ENCODE peak calls at places on chromosomes 5 and 9, in four cellular contexts. One of them, this sample, is unnamed. For H3K4me1 and H3K9me2, the result is how much of the 10 kb centered on the place peaks cover.

GRCh38 chr9:2132484-2133082 is 117.4 kb downstream of the SMARCA2 start:
- DNase-seq in PC-9: no peak
- DNase-seq in PC-3: peak
- DNase-seq in HCT116: peak
- DNase-seq in this sample: peak

GRCh38 chr5:39080597-39081204 is 6.5 kb upstream of the RICTOR start:
- DNase-seq in PC-9: no peak
- DNase-seq in PC-3: peak
- DNase-seq in HCT116: peak
- DNase-seq in this sample: peak

GRCh38 chr5:36607838-36608783 is 1.7 kb downstream of the SLC1A3 start:
- DNase-seq in PC-9: peak
- DNase-seq in HCT116: no peak
- DNase-seq in PC-3: peak
- DNase-seq in this sample: no peak

GRCh38 chr5:19406576-19407365 is 581.2 kb downstream of the CDH18 start:
- DNase-seq in PC-3: no peak
- DNase-seq in PC-9: no peak
- DNase-seq in HCT116: no peak
- DNase-seq in this sample: no peak

GRCh38 chr5:59003641-59004040 is 420.8 kb downstream of the RAB3C start:
- DNase-seq in PC-3: no peak
- DNase-seq in PC-9: no peak
- DNase-seq in HCT116: no peak
- DNase-seq in this sample: no peak

GRCh38 chr5:134477462-134478245 is 47.8 kb upstream of the JADE2 start:
- DNase-seq in HCT116: no peak
- DNase-seq in PC-9: peak
- DNase-seq in PC-3: peak
- DNase-seq in this sample: no peak

GRCh38 chr5:128199104-128199503 is 115.5 kb downstream of the SLC12A2 start:
- DNase-seq in PC-9: peak
- DNase-seq in HCT116: peak
- DNase-seq in PC-3: peak
- DNase-seq in this sample: no peak

GRCh38 chr5:41527201-41527779 is 16.9 kb upstream of the PLCXD3 start:
- DNase-seq in PC-9: peak
- DNase-seq in PC-3: peak
- DNase-seq in HCT116: peak
- DNase-seq in this sample: no peak

GRCh38 chr5:175219256-175219835 is 224.6 kb downstream of the DRD1 start:
- DNase-seq in PC-9: no peak
- DNase-seq in HCT116: no peak
- DNase-seq in PC-3: no peak
- DNase-seq in this sample: no peak

GRCh38 chr5:120684749-120685415 is 220.8 kb downstream of the PRR16 start:
- DNase-seq in PC-9: no peak
- DNase-seq in PC-3: no peak
- DNase-seq in HCT116: no peak
- DNase-seq in this sample: peak

GRCh38 chr5:41182666-41183065 is 30.7 kb downstream of the C6 start:
- DNase-seq in PC-3: no peak
- DNase-seq in HCT116: no peak
- DNase-seq in PC-9: no peak
- DNase-seq in this sample: no peak

GRCh38 chr9:13587581-13587980 is 308.1 kb upstream of the MPDZ start:
- DNase-seq in HCT116: no peak
- DNase-seq in PC-9: no peak
- DNase-seq in PC-3: no peak
- DNase-seq in this sample: no peak

GRCh38 chr5:25056846-25057245 is 412.1 kb upstream of the CDH10 start:
- DNase-seq in PC-9: no peak
- DNase-seq in PC-3: peak
- DNase-seq in HCT116: no peak
- DNase-seq in this sample: no peak

GRCh38 chr5:136198453-136198852 is 5.5 kb upstream of the SMIM32 start:
- DNase-seq in PC-3: no peak
- DNase-seq in PC-9: no peak
- DNase-seq in HCT116: no peak
- DNase-seq in this sample: no peak

GRCh38 chr5:26482076-26482816 is 556.1 kb downstream of the CDH9 start:
- DNase-seq in PC-3: peak
- DNase-seq in HCT116: no peak
- DNase-seq in PC-9: no peak
- DNase-seq in this sample: no peak

DNA sequence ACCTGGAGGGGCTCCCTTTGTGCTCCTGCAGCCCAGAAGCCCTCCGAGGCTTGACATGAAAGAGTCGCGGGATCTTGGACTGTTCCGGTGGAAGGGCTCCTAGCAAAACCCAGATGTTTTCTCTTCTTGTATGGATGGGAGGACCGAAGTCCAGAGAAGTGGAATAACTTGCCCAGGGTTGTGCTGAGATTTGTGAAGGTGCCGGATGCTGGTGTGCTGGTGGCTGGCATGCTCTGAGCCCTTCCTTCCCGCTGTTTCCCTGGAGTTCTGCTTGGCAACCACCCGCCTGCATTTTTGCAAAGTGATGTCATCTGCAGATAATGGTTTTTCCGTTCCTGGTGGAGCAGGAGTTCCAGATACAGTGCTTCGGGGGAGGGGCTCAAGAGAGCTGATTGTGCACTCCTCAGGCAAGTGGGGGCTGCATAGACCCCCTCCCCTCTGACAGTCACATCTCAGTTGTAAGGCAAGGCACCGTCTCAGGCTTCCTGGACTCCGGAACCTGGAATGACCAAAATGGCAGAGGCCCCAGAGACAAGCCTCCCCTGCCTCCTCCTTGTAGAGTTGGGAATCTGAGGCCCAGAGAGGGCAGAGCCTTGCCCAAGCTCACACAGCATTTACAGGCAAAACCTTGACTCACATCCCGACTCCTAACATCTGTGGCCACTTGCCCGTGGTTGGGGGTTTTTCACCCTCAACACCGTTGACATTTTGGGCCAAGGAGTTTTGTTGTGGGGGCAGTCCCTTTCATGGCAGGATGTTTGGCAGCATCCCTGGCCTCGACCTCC is 157.0 kb downstream of the RGS3 start:
- DNase-seq in HCT116: peak
- DNase-seq in PC-9: peak
- DNase-seq in PC-3: peak
- DNase-seq in this sample: no peak
- H3K4me1 ChIP-seq in HCT116: under half
- H3K4me1 ChIP-seq in PC-9: under half
- H3K4me1 ChIP-seq in PC-3: under half
- H3K4me1 ChIP-seq in this sample: under half

DNA sequence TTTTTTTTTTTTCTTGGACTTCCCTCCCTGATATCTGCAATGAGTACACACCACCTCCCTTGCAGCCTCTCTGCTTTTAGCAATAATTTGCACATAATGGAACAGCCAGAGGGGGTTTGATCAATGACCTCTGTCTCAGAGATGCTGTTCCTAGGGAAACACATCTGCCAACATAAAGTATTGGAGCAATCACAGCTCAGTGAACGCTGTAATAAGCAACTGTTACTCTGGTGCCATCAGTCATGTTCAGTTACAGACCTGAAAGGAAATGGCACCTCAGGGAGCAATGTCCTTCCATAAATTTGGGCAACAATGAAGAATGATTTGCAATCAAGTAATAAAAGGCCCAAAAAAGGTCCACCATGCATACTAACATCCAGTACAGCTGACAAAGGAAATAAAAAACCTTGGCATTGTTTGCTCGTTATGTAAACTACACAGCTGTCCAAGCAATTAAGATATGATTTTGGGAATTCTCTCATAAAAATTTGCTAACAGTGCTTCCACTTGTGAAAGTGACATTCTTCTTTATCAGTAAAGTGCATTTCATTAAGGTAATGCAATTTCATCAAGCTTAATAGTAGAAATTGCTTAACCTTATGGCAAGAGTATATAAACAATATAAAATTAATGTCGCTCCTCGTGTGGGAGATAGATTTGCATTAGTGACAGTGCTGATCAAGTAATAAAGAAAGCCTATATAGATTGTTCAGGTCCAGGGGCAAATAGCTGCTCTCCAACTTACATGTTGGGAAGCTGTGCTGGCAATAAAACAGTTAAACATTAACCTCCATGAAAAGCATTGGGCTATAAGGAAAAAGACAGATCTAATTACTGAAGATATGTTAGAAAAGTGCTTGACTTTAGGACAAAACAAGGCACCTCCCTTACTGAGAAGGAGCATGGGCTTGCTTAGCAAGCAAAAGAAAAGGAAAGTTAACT is 167.7 kb downstream of the RASEF start:
- DNase-seq in HCT116: no peak
- DNase-seq in PC-3: no peak
- DNase-seq in PC-9: no peak
- DNase-seq in this sample: no peak
- H3K9me2 ChIP-seq in HCT116: under half
- H3K9me2 ChIP-seq in PC-3: under half
- H3K9me2 ChIP-seq in PC-9: under half
- H3K9me2 ChIP-seq in this sample: under half

GRCh38 chr5:143931986-143932385 is 120.0 kb downstream of the HMHB1 start:
- DNase-seq in PC-9: no peak
- DNase-seq in PC-3: no peak
- DNase-seq in HCT116: no peak
- DNase-seq in this sample: no peak
- H2AFZ ChIP-seq in PC-9: no peak
- H2AFZ ChIP-seq in PC-3: no peak
- H2AFZ ChIP-seq in HCT116: no peak
- H2AFZ ChIP-seq in this sample: no peak

GRCh38 chr9:128106940-128107259 is 20.6 kb downstream of the PTGES2 start:
- DNase-seq in PC-3: no peak
- DNase-seq in HCT116: no peak
- DNase-seq in PC-9: no peak
- DNase-seq in this sample: no peak
- H3K4me1 ChIP-seq in PC-3: under half
- H3K4me1 ChIP-seq in HCT116: under half
- H3K4me1 ChIP-seq in PC-9: under half
- H3K4me1 ChIP-seq in this sample: under half

GRCh38 chr9:82890401-82890800 is 172.5 kb downstream of the RASEF start:
- DNase-seq in HCT116: no peak
- DNase-seq in PC-3: no peak
- DNase-seq in PC-9: no peak
- DNase-seq in this sample: no peak

GRCh38 chr9:82891321-82891720 is 171.6 kb downstream of the RASEF start:
- DNase-seq in PC-3: no peak
- DNase-seq in HCT116: no peak
- DNase-seq in PC-9: no peak
- DNase-seq in this sample: no peak

GRCh38 chr9:82890865-82891264 is 172.1 kb downstream of the RASEF start:
- DNase-seq in HCT116: no peak
- DNase-seq in PC-9: no peak
- DNase-seq in PC-3: no peak
- DNase-seq in this sample: no peak

DNA sequence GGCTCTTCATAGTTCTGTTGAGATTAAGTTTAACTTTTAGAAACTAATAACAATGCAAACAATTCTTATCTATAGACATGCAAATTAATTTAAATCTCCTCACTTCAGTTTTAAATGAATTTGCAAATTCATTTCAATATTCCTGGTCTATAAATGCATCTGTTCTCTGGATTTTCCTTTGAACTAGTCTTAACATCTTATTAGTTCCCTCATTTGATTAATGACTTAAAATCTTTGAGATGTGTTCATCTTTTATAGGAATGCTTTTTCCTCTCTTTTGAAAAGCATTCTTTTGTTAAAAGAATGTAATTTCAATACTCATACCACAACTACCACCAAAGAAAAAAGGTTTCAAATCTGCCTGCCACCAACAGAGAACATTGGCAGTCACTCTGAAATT is 169.4 kb downstream of the RASEF start:
- DNase-seq in PC-9: no peak
- DNase-seq in HCT116: no peak
- DNase-seq in PC-3: no peak
- DNase-seq in this sample: no peak
- H3K9me2 ChIP-seq in PC-9: under half
- H3K9me2 ChIP-seq in HCT116: under half
- H3K9me2 ChIP-seq in PC-3: under half
- H3K9me2 ChIP-seq in this sample: under half

DNA sequence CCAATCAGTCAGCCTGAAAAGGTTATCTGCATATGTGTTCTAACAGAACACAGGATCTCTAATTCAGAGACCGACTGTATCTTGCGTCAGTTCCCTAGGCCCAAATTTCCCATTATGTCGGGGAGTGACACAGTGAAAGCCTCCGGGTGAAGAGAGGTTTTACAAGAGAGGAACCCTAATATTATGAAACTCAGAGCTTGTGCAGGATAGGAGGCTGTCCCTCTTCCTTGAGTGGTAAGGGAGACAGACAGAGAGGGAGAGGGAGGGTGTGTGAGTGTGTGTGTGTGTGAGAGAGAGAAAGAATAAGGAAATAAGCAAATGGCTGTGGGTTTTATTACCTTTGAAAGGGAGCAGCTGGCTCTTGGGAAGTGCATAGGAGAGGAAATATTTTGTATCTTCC is 1.9 kb downstream of the CD14 start:
- DNase-seq in PC-9: no peak
- DNase-seq in HCT116: no peak
- DNase-seq in PC-3: no peak
- DNase-seq in this sample: no peak
- H2AFZ ChIP-seq in PC-9: no peak
- H2AFZ ChIP-seq in HCT116: no peak
- H2AFZ ChIP-seq in PC-3: no peak
- H2AFZ ChIP-seq in this sample: no peak

DNA sequence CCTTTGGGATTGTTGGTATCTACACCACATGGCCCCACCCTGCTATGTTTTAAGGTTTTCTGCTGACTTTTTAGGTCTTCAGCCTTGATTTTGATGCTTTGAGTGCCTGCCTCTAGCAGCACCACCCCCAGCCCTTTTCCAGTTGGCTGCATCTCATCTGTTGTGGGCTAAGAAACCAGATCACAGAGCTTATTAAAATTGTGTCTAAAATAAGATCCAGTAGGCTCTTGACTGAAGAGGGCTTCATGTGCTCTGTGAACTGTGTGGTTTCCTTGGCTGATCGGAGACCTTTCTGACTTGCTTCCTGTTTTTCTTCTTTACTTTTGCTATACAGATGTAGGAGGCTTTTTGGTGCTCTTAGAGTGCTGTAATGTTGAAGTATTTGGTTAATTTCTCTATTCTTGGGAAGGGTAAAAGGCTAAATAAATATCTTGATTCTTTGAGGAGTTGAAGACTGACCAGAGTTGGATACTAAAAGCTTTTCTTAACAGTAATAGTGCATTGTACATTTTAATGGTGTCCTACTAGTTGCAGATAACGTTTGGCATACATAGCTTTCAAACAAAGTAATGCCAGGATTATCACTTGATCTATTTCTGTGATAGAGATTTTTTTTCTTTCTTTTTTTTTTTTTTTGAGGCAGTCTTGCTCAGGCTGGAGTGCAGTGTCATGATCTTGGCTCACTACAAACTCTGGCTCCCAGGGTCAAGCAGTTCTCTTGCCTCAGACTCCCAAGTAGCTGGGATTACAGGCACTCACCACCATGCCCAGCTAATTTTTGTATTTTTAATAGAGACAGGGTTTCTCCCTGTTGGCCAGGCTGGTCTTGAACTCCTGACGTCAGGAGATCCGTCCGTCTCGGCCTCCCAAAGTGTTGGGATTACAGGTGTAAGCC is 4.5 kb downstream of the UBE2D2 start:
- DNase-seq in HCT116: no peak
- DNase-seq in PC-9: no peak
- DNase-seq in PC-3: no peak
- DNase-seq in this sample: peak
- H3K4me1 ChIP-seq in HCT116: under half
- H3K4me1 ChIP-seq in PC-9: under half
- H3K4me1 ChIP-seq in PC-3: under half
- H3K4me1 ChIP-seq in this sample: half or more

GRCh38 chr5:116911074-116911473 is 336.5 kb upstream of the SEMA6A start:
- DNase-seq in HCT116: no peak
- DNase-seq in PC-9: no peak
- DNase-seq in PC-3: no peak
- DNase-seq in this sample: peak

GRCh38 chr5:116914869-116915504 is 340.4 kb upstream of the SEMA6A start:
- DNase-seq in HCT116: no peak
- DNase-seq in PC-3: no peak
- DNase-seq in PC-9: no peak
- DNase-seq in this sample: no peak
- H3K9me2 ChIP-seq in HCT116: under half
- H3K9me2 ChIP-seq in PC-3: under half
- H3K9me2 ChIP-seq in PC-9: under half
- H3K9me2 ChIP-seq in this sample: under half